ENCODE peak calls at places on chromosome 1, in seven cellular contexts. T is left lung; J is pancreas; L is CD8-positive, alpha-beta T cell; Q is IMR-90; R is neural progenitor cell; K is PC-3. D is an unnamed sample.

GRCh38 chr1:32886012-32886827 is at the start of gene HPCA:
- DNase-seq in T (no peak), J (peak; percentile 92), L (no peak), Q (peak; percentile 48), R (peak; percentile 96), K (peak; percentile 51), D (peak; percentile 28)

GRCh38 chr1:81549588-81550127 is 251.1 kb upstream of the ADGRL2 start:
- DNase-seq in T (no peak), J (no peak), L (no peak), Q (peak; percentile 52), R (peak; percentile 52), K (peak; percentile 74), D (peak; percentile 50)

GRCh38 chr1:14321413-14321812 is 277.1 kb upstream of the KAZN start:
- DNase-seq in T (no peak), J (no peak), L (no peak), Q (no peak), R (no peak), K (peak; percentile 20), D (no peak)

GRCh38 chr1:121519042-121519755 is 334.4 kb downstream of the SRGAP2C start:
- DNase-seq in T (peak; percentile 71), J (peak; percentile 77), L (peak; percentile 75), Q (no peak), R (peak; percentile 86), K (peak; percentile 39), D (no peak)

GRCh38 chr1:40760984-40761383 is 22.6 kb upstream of the KCNQ4 start:
- DNase-seq in T (no peak), J (no peak), L (no peak), Q (peak; percentile 55), R (no peak), K (no peak), D (peak; percentile 31)

GRCh38 chr1:56099766-56100165 is 479.6 kb downstream of the PLPP3 start:
- DNase-seq in T (no peak), J (no peak), L (no peak), Q (peak; percentile 22), R (no peak), K (no peak), D (peak; percentile 79)

GRCh38 chr1:151058682-151059341 is 610 bp downstream of the CDC42SE1 start:
- DNase-seq in T (peak; percentile 60), J (peak; percentile 75), L (no peak), Q (peak; percentile 19), R (peak; percentile 46), K (peak; percentile 92), D (peak; percentile 15)

GRCh38 chr1:82565546-82565945 is 764.8 kb downstream of the ADGRL2 start:
- DNase-seq in T (no peak), J (no peak), L (no peak), Q (peak; percentile 1), R (no peak), K (peak; percentile 7), D (peak; percentile 71)

GRCh38 chr1:240122639-240123604 is 31.2 kb downstream of the FMN2 start:
- DNase-seq in T (peak; percentile 70), J (peak; percentile 59), L (no peak), Q (no peak), R (peak; percentile 14), K (no peak), D (no peak)

GRCh38 chr1:111618953-111619634 is 495 bp upstream of the RAP1A start:
- DNase-seq in T (no peak), J (no peak), L (no peak), Q (no peak), R (no peak), K (no peak), D (no peak)

GRCh38 chr1:172845865-172846264 is 187.0 kb downstream of the FASLG start:
- DNase-seq in T (no peak), J (no peak), L (no peak), Q (no peak), R (no peak), K (no peak), D (no peak)

GRCh38 chr1:180571832-180572636 is 13.3 kb downstream of the OVAAL start:
- DNase-seq in T (no peak), J (no peak), L (no peak), Q (peak; percentile 50), R (no peak), K (peak; percentile 35), D (no peak)

GRCh38 chr1:227889863-227890405 is 57.8 kb downstream of the WNT9A start:
- DNase-seq in T (peak; percentile 24), J (no peak), L (no peak), Q (no peak), R (no peak), K (no peak), D (no peak)

GRCh38 chr1:208538587-208538986 is 294.4 kb upstream of the PLXNA2 start:
- DNase-seq in T (no peak), J (no peak), L (no peak), Q (no peak), R (no peak), K (no peak), D (no peak)

DNA sequence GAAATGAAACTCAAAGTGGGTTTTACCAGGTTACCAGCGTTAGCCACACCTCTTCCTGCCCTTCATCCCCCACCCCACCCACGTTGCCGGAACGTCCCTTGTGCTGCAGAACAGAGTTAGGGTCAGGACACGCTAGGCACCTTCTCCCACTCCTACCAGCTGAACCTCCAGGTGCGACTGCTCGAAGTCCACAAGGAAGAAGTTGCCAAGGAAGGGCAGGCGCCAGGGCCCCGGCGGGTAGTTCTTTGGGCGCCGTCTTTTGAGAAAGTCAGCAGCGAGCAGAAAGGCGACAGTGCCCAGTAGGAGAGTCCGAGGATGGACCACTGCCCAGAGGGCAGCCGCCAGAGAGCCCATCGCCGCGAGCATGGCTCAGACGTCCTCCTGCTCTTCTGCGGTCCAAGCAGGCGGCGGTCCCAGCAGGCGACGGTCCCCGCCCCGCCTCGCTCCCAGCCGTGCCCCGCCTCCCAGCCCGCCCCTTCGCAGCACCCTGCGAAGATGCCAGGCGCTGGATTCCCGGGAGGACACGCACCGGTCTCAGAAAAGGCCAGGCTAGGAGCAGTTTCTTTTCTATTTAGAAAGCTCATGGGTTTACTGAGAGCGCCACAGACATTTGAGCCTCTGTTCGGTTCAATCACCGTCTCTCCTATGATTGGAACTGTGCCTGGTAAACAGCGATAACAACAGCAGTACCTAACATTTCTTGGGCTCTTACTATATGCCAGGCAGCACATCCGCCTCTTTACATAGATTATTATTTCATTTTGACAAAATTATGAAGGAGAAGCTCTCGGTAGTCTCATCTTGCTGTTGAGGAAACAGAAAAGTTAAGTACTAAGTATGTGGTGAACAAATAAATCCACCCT is at the start of gene CYP2J2:
- DNase-seq in T (peak; percentile 58), J (peak; percentile 88), L (peak; percentile 21), Q (no peak), R (peak; percentile 65), K (peak; percentile 45), D (peak; percentile 14)
- H3K4me3 ChIP-seq in T (peak within 1 kb of the TSS; percentile 44), J (peak within 1 kb of the TSS; percentile 60), L (peak within 1 kb of the TSS; percentile 60), Q (peak within 1 kb of the TSS; percentile 15), R (peak within 1 kb of the TSS; percentile 43), K (peak within 1 kb of the TSS; percentile 74), D (peak within 1 kb of the TSS; percentile 54)

GRCh38 chr1:211576717-211577116 is 2.2 kb downstream of the SLC30A1 start:
- DNase-seq in T (no peak), J (no peak), L (no peak), Q (no peak), R (no peak), K (no peak), D (no peak)
- H3K4me3 ChIP-seq in T (peak overlapping the region; percentile 85), J (peak overlapping the region; percentile 80), L (no peak overlapping the region), Q (peak overlapping the region; percentile 96), R (peak overlapping the region; percentile 64), K (peak overlapping the region; percentile 86), D (peak overlapping the region; percentile 85)

GRCh38 chr1:203644191-203644590 is 17.6 kb downstream of the ATP2B4 start:
- DNase-seq in T (no peak), J (no peak), L (no peak), Q (no peak), R (no peak), K (no peak), D (no peak)

GRCh38 chr1:203645996-203646395 is 19.4 kb downstream of the ATP2B4 start:
- DNase-seq in T (no peak), J (no peak), L (no peak), Q (peak; percentile 66), R (no peak), K (no peak), D (no peak)

GRCh38 chr1:203644661-203645510 is 18.3 kb downstream of the ATP2B4 start:
- DNase-seq in T (no peak), J (no peak), L (no peak), Q (peak; percentile 79), R (no peak), K (peak; percentile 75), D (peak; percentile 75)

GRCh38 chr1:203640723-203641523 is 14.3 kb downstream of the ATP2B4 start:
- DNase-seq in T (no peak), J (no peak), L (no peak), Q (no peak), R (no peak), K (no peak), D (no peak)

DNA sequence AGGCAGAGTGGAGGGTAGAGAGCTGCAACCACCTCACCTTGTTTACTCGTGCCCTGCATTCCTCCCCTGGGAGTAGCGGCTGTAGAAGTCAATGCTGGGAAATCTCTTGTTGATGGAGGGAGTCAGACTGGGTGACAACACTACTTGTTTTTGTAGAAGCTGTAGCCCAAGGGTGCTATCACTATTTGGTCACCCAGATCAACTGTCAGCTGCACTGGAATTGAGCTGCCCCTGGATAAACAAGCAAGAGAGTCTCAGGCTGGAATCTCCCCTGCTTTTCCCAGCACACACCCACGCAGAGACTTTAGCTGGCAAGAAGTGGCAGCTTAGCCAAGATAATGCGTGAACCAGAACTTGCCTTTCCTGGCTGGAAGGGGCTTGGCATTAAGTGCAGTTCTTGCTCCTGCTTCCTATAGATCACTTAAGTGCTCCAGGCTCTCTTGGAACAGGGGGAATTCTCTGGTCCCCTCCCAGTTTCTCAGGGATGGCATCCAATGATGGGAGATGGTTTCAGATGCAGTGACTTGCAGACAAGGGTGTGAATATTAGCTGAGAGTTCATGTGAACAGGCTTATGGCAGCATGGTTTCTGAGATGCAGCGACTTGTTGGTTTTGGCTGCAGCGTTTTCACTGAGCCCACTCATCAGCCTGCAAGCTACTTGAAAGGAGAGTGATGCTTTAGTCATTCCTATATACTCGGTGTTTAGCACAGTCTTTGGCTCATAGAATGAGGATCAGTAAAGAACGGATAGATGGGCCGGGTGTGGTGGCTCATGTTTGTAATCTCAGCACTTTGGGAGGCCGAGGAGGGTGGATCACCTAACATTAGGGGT is 16.8 kb downstream of the ATP2B4 start:
- DNase-seq in T (no peak), J (no peak), L (no peak), Q (peak; percentile 82), R (no peak), K (no peak), D (no peak)
- H3K4me3 ChIP-seq in T (no peak overlapping the region), J (no peak overlapping the region), L (no peak overlapping the region), Q (no peak overlapping the region), R (no peak overlapping the region), K (no peak overlapping the region), D (no peak overlapping the region)

DNA sequence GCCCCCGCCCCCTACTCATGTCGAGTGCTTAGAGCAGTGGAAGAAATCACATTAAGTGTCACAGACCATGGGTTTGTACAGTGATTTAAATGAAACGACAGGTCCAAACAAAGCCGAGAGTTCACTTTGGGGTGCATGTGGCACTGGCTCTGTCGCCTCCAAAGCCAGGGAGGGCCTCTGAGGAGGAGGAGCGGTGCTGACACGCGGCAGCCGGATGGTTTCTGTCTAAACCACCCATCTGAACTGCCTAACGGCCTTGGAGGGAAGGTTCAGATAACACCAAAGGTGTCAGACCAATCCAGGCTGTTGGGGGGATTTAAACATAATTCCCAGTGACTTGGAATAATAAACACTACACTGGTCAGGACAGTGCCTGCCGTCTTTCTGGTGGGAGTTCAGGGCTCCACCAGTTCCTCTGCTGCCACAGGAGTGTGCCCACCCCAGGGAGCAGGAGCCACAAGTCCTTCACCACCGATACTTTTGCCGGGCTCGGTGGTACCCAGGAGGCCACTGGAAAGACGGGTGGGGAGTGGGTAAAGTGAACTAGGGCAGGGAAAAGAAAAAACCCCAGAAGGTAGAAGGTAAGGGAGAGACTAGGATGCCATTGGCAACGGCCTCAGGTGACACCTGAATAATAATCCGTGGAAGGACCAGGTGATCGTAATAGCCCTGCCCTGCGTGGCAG is 78.2 kb downstream of the SLC66A1 start:
- DNase-seq in T (no peak), J (no peak), L (no peak), Q (no peak), R (no peak), K (no peak), D (no peak)
- H3K4me3 ChIP-seq in T (no peak overlapping the region), J (no peak overlapping the region), L (peak overlapping the region; percentile 38), Q (no peak overlapping the region), R (no peak overlapping the region), K (no peak overlapping the region), D (peak overlapping the region; percentile 38)

D was measured in AG10803.